ENCODE peak calls at places on chromosomes 7 and 10, in ten cellular contexts. One of them, this sample, is unnamed.

GRCh38 chr10:79244841-79245504 is 102.3 kb upstream of the PPIF start:
- DNase-seq in mesothelial cell of epicardium: no peak
- DNase-seq in cardiac muscle cell: no peak
- DNase-seq in neural crest cell: no peak
- DNase-seq in cardiac fibroblast: peak; percentile 25
- DNase-seq in H9: no peak
- DNase-seq in uterus: no peak
- DNase-seq in fibroblast of lung: no peak
- DNase-seq in GM10248: peak; percentile 69
- DNase-seq in upper lobe of right lung: no peak
- DNase-seq in this sample: no peak

GRCh38 chr7:69147631-69148030 is 450.6 kb upstream of the AUTS2 start:
- DNase-seq in mesothelial cell of epicardium: no peak
- DNase-seq in cardiac muscle cell: peak; percentile 23
- DNase-seq in neural crest cell: no peak
- DNase-seq in cardiac fibroblast: no peak
- DNase-seq in H9: no peak
- DNase-seq in uterus: peak; percentile 27
- DNase-seq in fibroblast of lung: no peak
- DNase-seq in GM10248: no peak
- DNase-seq in upper lobe of right lung: no peak
- DNase-seq in this sample: no peak

GRCh38 chr10:69372126-69372980 is 44.4 kb downstream of the TACR2 start:
- DNase-seq in mesothelial cell of epicardium: no peak
- DNase-seq in cardiac muscle cell: no peak
- DNase-seq in neural crest cell: no peak
- DNase-seq in cardiac fibroblast: peak; percentile 61
- DNase-seq in H9: no peak
- DNase-seq in uterus: no peak
- DNase-seq in fibroblast of lung: no peak
- DNase-seq in GM10248: no peak
- DNase-seq in upper lobe of right lung: no peak
- DNase-seq in this sample: no peak

GRCh38 chr10:17578603-17579002 is 38.6 kb downstream of the HACD1 start:
- DNase-seq in mesothelial cell of epicardium: no peak
- DNase-seq in cardiac muscle cell: no peak
- DNase-seq in neural crest cell: no peak
- DNase-seq in cardiac fibroblast: no peak
- DNase-seq in H9: no peak
- DNase-seq in uterus: no peak
- DNase-seq in fibroblast of lung: no peak
- DNase-seq in GM10248: no peak
- DNase-seq in upper lobe of right lung: no peak
- DNase-seq in this sample: no peak

GRCh38 chr7:139011373-139011772 is 24.5 kb downstream of the ZC3HAV1L start:
- DNase-seq in mesothelial cell of epicardium: no peak
- DNase-seq in cardiac muscle cell: no peak
- DNase-seq in neural crest cell: no peak
- DNase-seq in cardiac fibroblast: no peak
- DNase-seq in H9: no peak
- DNase-seq in uterus: no peak
- DNase-seq in fibroblast of lung: no peak
- DNase-seq in GM10248: no peak
- DNase-seq in upper lobe of right lung: no peak
- DNase-seq in this sample: no peak

GRCh38 chr10:73992899-73993788 is 4.8 kb upstream of the VCL start:
- DNase-seq in mesothelial cell of epicardium: no peak
- DNase-seq in cardiac muscle cell: no peak
- DNase-seq in neural crest cell: no peak
- DNase-seq in cardiac fibroblast: peak; percentile 56
- DNase-seq in H9: no peak
- DNase-seq in uterus: no peak
- DNase-seq in fibroblast of lung: no peak
- DNase-seq in GM10248: no peak
- DNase-seq in upper lobe of right lung: no peak
- DNase-seq in this sample: no peak

GRCh38 chr10:12181065-12181775 is 14.5 kb downstream of the NUDT5 start:
- DNase-seq in mesothelial cell of epicardium: no peak
- DNase-seq in cardiac muscle cell: no peak
- DNase-seq in neural crest cell: no peak
- DNase-seq in cardiac fibroblast: peak; percentile 33
- DNase-seq in H9: no peak
- DNase-seq in uterus: no peak
- DNase-seq in fibroblast of lung: no peak
- DNase-seq in GM10248: peak; percentile 43
- DNase-seq in upper lobe of right lung: peak; percentile 65
- DNase-seq in this sample: no peak

GRCh38 chr10:88881335-88881734 is 1.3 kb downstream of the STAMBPL1 start:
- DNase-seq in mesothelial cell of epicardium: no peak
- DNase-seq in cardiac muscle cell: no peak
- DNase-seq in neural crest cell: no peak
- DNase-seq in cardiac fibroblast: peak; percentile 35
- DNase-seq in H9: no peak
- DNase-seq in uterus: no peak
- DNase-seq in fibroblast of lung: peak; percentile 29
- DNase-seq in GM10248: no peak
- DNase-seq in upper lobe of right lung: no peak
- DNase-seq in this sample: no peak

GRCh38 chr10:31757831-31758230 is 170.8 kb downstream of the ARHGAP12 start:
- DNase-seq in mesothelial cell of epicardium: no peak
- DNase-seq in cardiac muscle cell: no peak
- DNase-seq in neural crest cell: no peak
- DNase-seq in cardiac fibroblast: no peak
- DNase-seq in H9: no peak
- DNase-seq in uterus: no peak
- DNase-seq in fibroblast of lung: no peak
- DNase-seq in GM10248: no peak
- DNase-seq in upper lobe of right lung: no peak
- DNase-seq in this sample: no peak

GRCh38 chr7:32115831-32116230 is 45.6 kb upstream of the PDE1C start:
- DNase-seq in mesothelial cell of epicardium: no peak
- DNase-seq in cardiac muscle cell: no peak
- DNase-seq in neural crest cell: no peak
- DNase-seq in cardiac fibroblast: no peak
- DNase-seq in H9: no peak
- DNase-seq in uterus: no peak
- DNase-seq in fibroblast of lung: no peak
- DNase-seq in GM10248: no peak
- DNase-seq in upper lobe of right lung: no peak
- DNase-seq in this sample: no peak

GRCh38 chr7:144032985-144033384 is 15.8 kb upstream of the OR2A5 start:
- DNase-seq in mesothelial cell of epicardium: no peak
- DNase-seq in cardiac muscle cell: no peak
- DNase-seq in neural crest cell: no peak
- DNase-seq in cardiac fibroblast: no peak
- DNase-seq in H9: no peak
- DNase-seq in uterus: no peak
- DNase-seq in fibroblast of lung: no peak
- DNase-seq in GM10248: no peak
- DNase-seq in upper lobe of right lung: no peak
- DNase-seq in this sample: no peak

GRCh38 chr7:26102176-26102575 is 49.8 kb upstream of the NFE2L3 start:
- DNase-seq in mesothelial cell of epicardium: no peak
- DNase-seq in cardiac muscle cell: no peak
- DNase-seq in neural crest cell: no peak
- DNase-seq in cardiac fibroblast: no peak
- DNase-seq in H9: no peak
- DNase-seq in uterus: no peak
- DNase-seq in fibroblast of lung: no peak
- DNase-seq in GM10248: no peak
- DNase-seq in upper lobe of right lung: no peak
- DNase-seq in this sample: no peak

GRCh38 chr10:4519691-4520402 is 306.2 kb upstream of the AKR1E2 start:
- DNase-seq in mesothelial cell of epicardium: no peak
- DNase-seq in cardiac muscle cell: no peak
- DNase-seq in neural crest cell: no peak
- DNase-seq in cardiac fibroblast: peak; percentile 94
- DNase-seq in H9: no peak
- DNase-seq in uterus: no peak
- DNase-seq in fibroblast of lung: peak; percentile 96
- DNase-seq in GM10248: no peak
- DNase-seq in upper lobe of right lung: no peak
- DNase-seq in this sample: no peak

GRCh38 chr10:125084191-125085186 is 75.9 kb downstream of the CTBP2 start:
- DNase-seq in mesothelial cell of epicardium: no peak
- DNase-seq in cardiac muscle cell: no peak
- DNase-seq in neural crest cell: no peak
- DNase-seq in cardiac fibroblast: peak; percentile 98
- DNase-seq in H9: peak; percentile 81
- DNase-seq in uterus: peak; percentile 68
- DNase-seq in fibroblast of lung: peak; percentile 92
- DNase-seq in GM10248: no peak
- DNase-seq in upper lobe of right lung: peak; percentile 62
- DNase-seq in this sample: no peak
- TF ChIP-seq CTCF in mesothelial cell of epicardium: no peak
- TF ChIP-seq CTCF in cardiac muscle cell: peak; percentile 39
- TF ChIP-seq CTCF in neural crest cell: no peak
- TF ChIP-seq CTCF in cardiac fibroblast: peak; percentile 27
- TF ChIP-seq CTCF in H9: peak; percentile 23
- TF ChIP-seq CTCF in uterus: no peak
- TF ChIP-seq CTCF in fibroblast of lung: no peak
- TF ChIP-seq CTCF in GM10248: no peak
- TF ChIP-seq CTCF in upper lobe of right lung: peak; percentile 9
- TF ChIP-seq CTCF in this sample: no peak

DNA sequence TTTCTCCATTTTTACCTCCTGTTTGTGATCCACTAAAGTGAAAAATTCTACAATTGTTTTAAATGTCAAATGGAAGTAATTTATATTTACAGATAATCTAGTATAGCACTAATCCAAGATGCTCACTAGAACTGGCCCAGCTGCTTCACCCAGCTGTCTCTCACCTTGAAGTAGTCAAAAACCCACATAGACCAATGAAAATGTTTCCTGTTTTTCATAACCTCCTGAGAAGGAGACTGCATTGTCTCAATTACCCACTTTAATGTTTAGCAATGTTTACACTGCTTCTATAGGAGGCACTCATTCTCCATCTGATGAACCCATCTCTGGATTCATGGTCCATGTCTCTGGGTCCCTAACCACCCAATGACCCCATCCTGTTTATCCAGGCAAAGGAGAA is 56.1 kb upstream of the ADO start:
- DNase-seq in mesothelial cell of epicardium: no peak
- DNase-seq in cardiac muscle cell: no peak
- DNase-seq in neural crest cell: no peak
- DNase-seq in cardiac fibroblast: no peak
- DNase-seq in H9: no peak
- DNase-seq in uterus: no peak
- DNase-seq in fibroblast of lung: no peak
- DNase-seq in GM10248: no peak
- DNase-seq in upper lobe of right lung: no peak
- DNase-seq in this sample: no peak
- TF ChIP-seq CTCF in mesothelial cell of epicardium: no peak
- TF ChIP-seq CTCF in cardiac muscle cell: no peak
- TF ChIP-seq CTCF in neural crest cell: no peak
- TF ChIP-seq CTCF in cardiac fibroblast: no peak
- TF ChIP-seq CTCF in H9: no peak
- TF ChIP-seq CTCF in uterus: no peak
- TF ChIP-seq CTCF in fibroblast of lung: no peak
- TF ChIP-seq CTCF in GM10248: no peak
- TF ChIP-seq CTCF in upper lobe of right lung: no peak
- TF ChIP-seq CTCF in this sample: no peak

GRCh38 chr7:149467321-149467859 is 6.5 kb upstream of the ZNF777 start:
- DNase-seq in mesothelial cell of epicardium: no peak
- DNase-seq in cardiac muscle cell: no peak
- DNase-seq in neural crest cell: no peak
- DNase-seq in cardiac fibroblast: no peak
- DNase-seq in H9: no peak
- DNase-seq in uterus: no peak
- DNase-seq in fibroblast of lung: no peak
- DNase-seq in GM10248: no peak
- DNase-seq in upper lobe of right lung: no peak
- DNase-seq in this sample: no peak

GRCh38 chr7:149471289-149471953 is 10.6 kb upstream of the ZNF777 start:
- DNase-seq in mesothelial cell of epicardium: no peak
- DNase-seq in cardiac muscle cell: no peak
- DNase-seq in neural crest cell: no peak
- DNase-seq in cardiac fibroblast: no peak
- DNase-seq in H9: no peak
- DNase-seq in uterus: no peak
- DNase-seq in fibroblast of lung: no peak
- DNase-seq in GM10248: no peak
- DNase-seq in upper lobe of right lung: no peak
- DNase-seq in this sample: no peak

GRCh38 chr7:149466364-149466763 is 5.5 kb upstream of the ZNF777 start:
- DNase-seq in mesothelial cell of epicardium: no peak
- DNase-seq in cardiac muscle cell: no peak
- DNase-seq in neural crest cell: no peak
- DNase-seq in cardiac fibroblast: no peak
- DNase-seq in H9: no peak
- DNase-seq in uterus: no peak
- DNase-seq in fibroblast of lung: no peak
- DNase-seq in GM10248: no peak
- DNase-seq in upper lobe of right lung: no peak
- DNase-seq in this sample: no peak

GRCh38 chr7:149469806-149470205 is 8.9 kb upstream of the ZNF777 start:
- DNase-seq in mesothelial cell of epicardium: no peak
- DNase-seq in cardiac muscle cell: no peak
- DNase-seq in neural crest cell: no peak
- DNase-seq in cardiac fibroblast: no peak
- DNase-seq in H9: no peak
- DNase-seq in uterus: no peak
- DNase-seq in fibroblast of lung: no peak
- DNase-seq in GM10248: no peak
- DNase-seq in upper lobe of right lung: no peak
- DNase-seq in this sample: no peak

GRCh38 chr7:149468208-149468607 is 7.3 kb upstream of the ZNF777 start:
- DNase-seq in mesothelial cell of epicardium: no peak
- DNase-seq in cardiac muscle cell: no peak
- DNase-seq in neural crest cell: no peak
- DNase-seq in cardiac fibroblast: peak; percentile 47
- DNase-seq in H9: no peak
- DNase-seq in uterus: no peak
- DNase-seq in fibroblast of lung: no peak
- DNase-seq in GM10248: no peak
- DNase-seq in upper lobe of right lung: no peak
- DNase-seq in this sample: no peak
- TF ChIP-seq CTCF in mesothelial cell of epicardium: no peak
- TF ChIP-seq CTCF in cardiac muscle cell: no peak
- TF ChIP-seq CTCF in neural crest cell: no peak
- TF ChIP-seq CTCF in cardiac fibroblast: no peak
- TF ChIP-seq CTCF in H9: peak; percentile 30
- TF ChIP-seq CTCF in uterus: no peak
- TF ChIP-seq CTCF in fibroblast of lung: no peak
- TF ChIP-seq CTCF in GM10248: no peak
- TF ChIP-seq CTCF in upper lobe of right lung: no peak
- TF ChIP-seq CTCF in this sample: no peak

DNA sequence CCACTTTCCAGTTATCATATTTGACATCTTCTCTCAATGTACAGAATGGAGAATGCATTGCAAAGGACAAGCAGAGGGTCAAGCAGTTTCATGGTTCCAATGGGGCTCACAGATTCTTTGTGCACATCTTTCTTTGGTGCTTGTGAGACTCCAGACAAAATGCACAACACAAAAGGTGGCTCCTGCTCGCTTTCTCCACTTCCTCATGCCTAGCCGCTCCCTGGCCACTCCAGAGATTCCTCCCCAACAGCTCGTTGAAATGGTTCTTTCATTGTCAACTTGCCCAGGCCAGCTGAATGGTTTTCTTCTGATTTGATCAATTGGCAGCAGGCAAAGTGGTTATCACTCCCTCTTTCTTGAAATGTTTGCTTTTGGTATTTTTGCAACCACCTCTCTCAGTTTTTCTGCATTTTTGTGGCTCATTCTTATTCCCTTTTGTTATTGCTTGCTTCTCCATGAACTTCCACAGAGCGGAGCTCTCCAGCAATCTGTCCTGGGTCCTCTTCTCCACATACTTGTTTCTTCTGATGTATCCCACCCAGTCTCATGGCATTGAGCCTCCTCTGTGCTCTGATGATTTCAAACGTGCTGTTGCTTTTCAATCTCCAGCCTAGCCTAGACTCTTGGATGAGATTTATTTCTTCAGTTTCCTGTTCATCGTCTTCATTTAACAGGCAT is 507.8 kb upstream of the MKI67 start:
- DNase-seq in mesothelial cell of epicardium: no peak
- DNase-seq in cardiac muscle cell: peak; percentile 28
- DNase-seq in neural crest cell: no peak
- DNase-seq in cardiac fibroblast: no peak
- DNase-seq in H9: no peak
- DNase-seq in uterus: no peak
- DNase-seq in fibroblast of lung: no peak
- DNase-seq in GM10248: no peak
- DNase-seq in upper lobe of right lung: no peak
- DNase-seq in this sample: no peak
- TF ChIP-seq CTCF in mesothelial cell of epicardium: no peak
- TF ChIP-seq CTCF in cardiac muscle cell: peak; percentile 40
- TF ChIP-seq CTCF in neural crest cell: peak; percentile 30
- TF ChIP-seq CTCF in cardiac fibroblast: no peak
- TF ChIP-seq CTCF in H9: peak; percentile 57
- TF ChIP-seq CTCF in uterus: no peak
- TF ChIP-seq CTCF in fibroblast of lung: no peak
- TF ChIP-seq CTCF in GM10248: no peak
- TF ChIP-seq CTCF in upper lobe of right lung: peak; percentile 8
- TF ChIP-seq CTCF in this sample: peak; percentile 30

This sample was measured in progenitor cell of endocrine pancreas.